ENCODE peak calls at places on chromosomes 3 and 15, in seven cellular contexts. One of them, this sample, is unnamed.

GRCh38 chr15:76347507-76348055 is 11.0 kb downstream of the ISL2 start:
- DNase-seq in IMR-90: no peak
- DNase-seq in adrenal gland: no peak
- DNase-seq in A549: no peak
- DNase-seq in testis: no peak
- DNase-seq in endothelial cell of umbilical vein: no peak
- DNase-seq in ovary: no peak
- DNase-seq in this sample: no peak

GRCh38 chr3:126952261-126952982 is 30.5 kb upstream of the PLXNA1 start:
- DNase-seq in A549: no peak
- DNase-seq in adrenal gland: peak; percentile 4
- DNase-seq in ovary: no peak
- DNase-seq in endothelial cell of umbilical vein: no peak
- DNase-seq in testis: no peak
- DNase-seq in IMR-90: no peak
- DNase-seq in this sample: no peak

GRCh38 chr3:105877625-105877913 is 8.8 kb upstream of the CBLB start:
- DNase-seq in IMR-90: no peak
- DNase-seq in A549: no peak
- DNase-seq in testis: no peak
- DNase-seq in endothelial cell of umbilical vein: no peak
- DNase-seq in ovary: no peak
- DNase-seq in adrenal gland: no peak
- DNase-seq in this sample: no peak

GRCh38 chr3:191372122-191372521 is 41.8 kb upstream of the UTS2B start:
- DNase-seq in A549: no peak
- DNase-seq in IMR-90: no peak
- DNase-seq in adrenal gland: no peak
- DNase-seq in testis: no peak
- DNase-seq in ovary: no peak
- DNase-seq in endothelial cell of umbilical vein: no peak
- DNase-seq in this sample: no peak

GRCh38 chr15:98562361-98562791 is 86.0 kb upstream of the IGF1R start:
- DNase-seq in endothelial cell of umbilical vein: no peak
- DNase-seq in testis: no peak
- DNase-seq in IMR-90: no peak
- DNase-seq in A549: no peak
- DNase-seq in adrenal gland: no peak
- DNase-seq in ovary: no peak
- DNase-seq in this sample: no peak

GRCh38 chr3:39937874-39938273 is 128.5 kb downstream of the MYRIP start:
- DNase-seq in A549: no peak
- DNase-seq in adrenal gland: no peak
- DNase-seq in endothelial cell of umbilical vein: peak; percentile 20
- DNase-seq in testis: no peak
- DNase-seq in ovary: no peak
- DNase-seq in IMR-90: no peak
- DNase-seq in this sample: no peak

GRCh38 chr3:192919895-192920294 is 2.2 kb upstream of the MB21D2 start:
- DNase-seq in IMR-90: no peak
- DNase-seq in ovary: no peak
- DNase-seq in A549: no peak
- DNase-seq in endothelial cell of umbilical vein: no peak
- DNase-seq in testis: no peak
- DNase-seq in adrenal gland: no peak
- DNase-seq in this sample: no peak

GRCh38 chr15:94804613-94805012 is 573.3 kb downstream of the MCTP2 start:
- DNase-seq in A549: no peak
- DNase-seq in ovary: no peak
- DNase-seq in IMR-90: no peak
- DNase-seq in endothelial cell of umbilical vein: no peak
- DNase-seq in testis: no peak
- DNase-seq in adrenal gland: no peak
- DNase-seq in this sample: no peak

GRCh38 chr3:134998855-134999254 is 203.8 kb downstream of the EPHB1 start:
- DNase-seq in ovary: no peak
- DNase-seq in endothelial cell of umbilical vein: no peak
- DNase-seq in adrenal gland: no peak
- DNase-seq in IMR-90: no peak
- DNase-seq in A549: no peak
- DNase-seq in testis: no peak
- DNase-seq in this sample: no peak

GRCh38 chr15:22956257-22956979 is 23.8 kb downstream of the CYFIP1 start:
- DNase-seq in adrenal gland: no peak
- DNase-seq in IMR-90: no peak
- DNase-seq in ovary: no peak
- DNase-seq in endothelial cell of umbilical vein: peak; percentile 84
- DNase-seq in A549: no peak
- DNase-seq in testis: no peak
- DNase-seq in this sample: no peak

GRCh38 chr3:127729556-127730056 is 56.9 kb downstream of the ABTB1 start:
- DNase-seq in testis: no peak
- DNase-seq in IMR-90: peak; percentile 16
- DNase-seq in A549: no peak
- DNase-seq in ovary: no peak
- DNase-seq in endothelial cell of umbilical vein: no peak
- DNase-seq in adrenal gland: no peak
- DNase-seq in this sample: no peak

GRCh38 chr15:74208496-74208895 is 5.9 kb upstream of the STRA6 start:
- DNase-seq in adrenal gland: no peak
- DNase-seq in A549: no peak
- DNase-seq in IMR-90: no peak
- DNase-seq in ovary: no peak
- DNase-seq in testis: no peak
- DNase-seq in endothelial cell of umbilical vein: no peak
- DNase-seq in this sample: no peak
- TF ChIP-seq POLR2A in adrenal gland: no peak
- TF ChIP-seq POLR2A in A549: no peak
- TF ChIP-seq POLR2A in IMR-90: no peak
- TF ChIP-seq POLR2A in ovary: no peak
- TF ChIP-seq POLR2A in testis: no peak
- TF ChIP-seq POLR2A in endothelial cell of umbilical vein: no peak
- TF ChIP-seq POLR2A in this sample: no peak

DNA sequence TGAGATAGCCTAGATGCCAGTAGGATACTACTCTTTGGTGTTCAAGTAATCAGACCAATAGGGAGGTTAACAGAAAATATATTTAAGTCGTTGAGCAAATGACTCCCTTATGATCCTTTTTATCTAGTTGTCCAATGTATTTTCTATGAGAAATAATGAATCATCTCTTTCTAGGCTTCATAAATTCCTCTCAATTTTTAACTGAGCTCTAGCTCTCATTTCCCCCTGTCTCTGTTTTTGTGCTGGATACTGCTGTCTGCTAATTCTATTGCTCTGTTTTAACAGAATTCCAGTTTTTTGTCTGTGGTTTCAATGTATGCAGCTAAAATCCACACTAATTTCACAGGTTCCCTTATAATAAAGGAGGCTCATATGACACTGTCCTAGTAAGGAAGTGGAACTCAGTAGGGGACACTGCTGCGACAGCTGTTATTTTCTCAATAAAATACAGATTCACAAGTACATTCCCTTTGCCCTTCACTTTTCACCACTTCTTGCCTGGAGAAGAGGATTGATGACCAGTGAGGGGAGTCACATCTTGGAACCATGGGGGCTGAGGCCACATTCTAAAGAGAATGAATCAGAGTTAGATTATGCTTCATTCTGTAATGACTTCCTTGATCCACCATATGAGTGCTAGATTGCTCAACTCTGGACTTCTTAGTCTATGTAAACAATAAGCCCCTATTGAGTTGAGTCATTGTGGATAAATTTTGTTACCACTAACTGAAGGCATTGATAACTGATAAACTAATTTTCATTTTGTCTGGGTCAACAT is 558.7 kb upstream of the KCNMB2 start:
- DNase-seq in IMR-90: peak; percentile 96
- DNase-seq in testis: no peak
- DNase-seq in ovary: no peak
- DNase-seq in A549: peak; percentile 20
- DNase-seq in adrenal gland: no peak
- DNase-seq in endothelial cell of umbilical vein: peak; percentile 52
- DNase-seq in this sample: no peak
- H3K27ac ChIP-seq in IMR-90: peak overlapping the region; percentile 44
- H3K27ac ChIP-seq in testis: no peak overlapping the region
- H3K27ac ChIP-seq in ovary: no peak overlapping the region
- H3K27ac ChIP-seq in A549: peak overlapping the region; percentile 53
- H3K27ac ChIP-seq in adrenal gland: no peak overlapping the region
- H3K27ac ChIP-seq in endothelial cell of umbilical vein: no peak overlapping the region
- H3K27ac ChIP-seq in this sample: no peak overlapping the region

GRCh38 chr15:52287114-52287513 is 8.5 kb downstream of the MYO5C start:
- DNase-seq in endothelial cell of umbilical vein: no peak
- DNase-seq in IMR-90: no peak
- DNase-seq in A549: peak; percentile 44
- DNase-seq in ovary: no peak
- DNase-seq in adrenal gland: no peak
- DNase-seq in testis: no peak
- DNase-seq in this sample: peak; percentile 42
- H3K4me3 ChIP-seq in endothelial cell of umbilical vein: no peak overlapping the region
- H3K4me3 ChIP-seq in IMR-90: no peak overlapping the region
- H3K4me3 ChIP-seq in A549: peak overlapping the region; percentile 0
- H3K4me3 ChIP-seq in ovary: no peak overlapping the region
- H3K4me3 ChIP-seq in adrenal gland: no peak overlapping the region
- H3K4me3 ChIP-seq in testis: no peak overlapping the region
- H3K4me3 ChIP-seq in this sample: no peak overlapping the region

GRCh38 chr3:27479816-27480543 is 4.2 kb downstream of the SLC4A7 start:
- DNase-seq in ovary: no peak
- DNase-seq in adrenal gland: no peak
- DNase-seq in endothelial cell of umbilical vein: no peak
- DNase-seq in testis: no peak
- DNase-seq in IMR-90: no peak
- DNase-seq in A549: no peak
- DNase-seq in this sample: no peak

GRCh38 chr3:27486328-27486727 is 2.1 kb upstream of the SLC4A7 start:
- DNase-seq in endothelial cell of umbilical vein: no peak
- DNase-seq in adrenal gland: no peak
- DNase-seq in IMR-90: no peak
- DNase-seq in testis: no peak
- DNase-seq in A549: no peak
- DNase-seq in ovary: no peak
- DNase-seq in this sample: no peak

GRCh38 chr3:27485853-27486252 is 1.7 kb upstream of the SLC4A7 start:
- DNase-seq in adrenal gland: no peak
- DNase-seq in A549: no peak
- DNase-seq in testis: no peak
- DNase-seq in ovary: no peak
- DNase-seq in endothelial cell of umbilical vein: no peak
- DNase-seq in IMR-90: no peak
- DNase-seq in this sample: no peak

GRCh38 chr3:27484002-27484844 is at the start of gene SLC4A7:
- DNase-seq in ovary: peak; percentile 96
- DNase-seq in IMR-90: peak; percentile 94
- DNase-seq in adrenal gland: peak; percentile 98
- DNase-seq in testis: peak; percentile 98
- DNase-seq in endothelial cell of umbilical vein: peak; percentile 96
- DNase-seq in A549: peak; percentile 87
- DNase-seq in this sample: peak; percentile 96

GRCh38 chr3:27483117-27484001 is 825 bp downstream of the SLC4A7 start:
- DNase-seq in A549: peak; percentile 27
- DNase-seq in IMR-90: peak; percentile 81
- DNase-seq in ovary: peak; percentile 33
- DNase-seq in adrenal gland: peak; percentile 61
- DNase-seq in testis: peak; percentile 67
- DNase-seq in endothelial cell of umbilical vein: peak; percentile 80
- DNase-seq in this sample: no peak
- TF ChIP-seq POLR2A in A549: no peak
- TF ChIP-seq POLR2A in IMR-90: peak; percentile 38
- TF ChIP-seq POLR2A in ovary: no peak
- TF ChIP-seq POLR2A in adrenal gland: no peak
- TF ChIP-seq POLR2A in testis: no peak
- TF ChIP-seq POLR2A in endothelial cell of umbilical vein: no peak
- TF ChIP-seq POLR2A in this sample: no peak

DNA sequence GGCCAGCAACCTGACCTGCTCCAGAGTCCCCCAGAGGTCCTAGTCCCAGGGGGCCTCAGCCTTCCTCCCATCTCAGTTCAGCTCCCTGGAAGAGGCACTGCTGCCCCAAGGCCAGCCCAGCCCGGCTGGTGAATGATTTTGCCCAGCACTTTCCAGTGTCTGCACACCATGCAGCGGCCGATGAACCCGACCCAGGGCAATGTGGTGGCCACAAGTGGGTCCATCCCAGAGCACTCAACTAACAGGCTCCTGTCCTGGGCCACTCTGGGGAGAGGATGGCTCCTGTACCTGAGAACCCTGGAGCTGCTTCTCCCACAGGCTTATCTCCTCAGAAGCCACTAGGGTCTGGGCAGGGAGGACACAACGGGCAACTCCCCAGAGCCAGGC is 39.2 kb downstream of the PTPN23 start:
- DNase-seq in testis: no peak
- DNase-seq in adrenal gland: no peak
- DNase-seq in endothelial cell of umbilical vein: no peak
- DNase-seq in IMR-90: no peak
- DNase-seq in ovary: no peak
- DNase-seq in A549: no peak
- DNase-seq in this sample: no peak
- H3K27ac ChIP-seq in testis: no peak overlapping the region
- H3K27ac ChIP-seq in adrenal gland: peak overlapping the region; percentile 29
- H3K27ac ChIP-seq in endothelial cell of umbilical vein: no peak overlapping the region
- H3K27ac ChIP-seq in IMR-90: no peak overlapping the region
- H3K27ac ChIP-seq in ovary: no peak overlapping the region
- H3K27ac ChIP-seq in A549: no peak overlapping the region
- H3K27ac ChIP-seq in this sample: no peak overlapping the region

GRCh38 chr15:79089331-79089889 is 1.2 kb downstream of the RASGRF1 start:
- DNase-seq in A549: no peak
- DNase-seq in adrenal gland: no peak
- DNase-seq in IMR-90: no peak
- DNase-seq in ovary: no peak
- DNase-seq in testis: no peak
- DNase-seq in endothelial cell of umbilical vein: no peak
- DNase-seq in this sample: no peak
- H3K4me3 ChIP-seq in A549: no peak overlapping the region
- H3K4me3 ChIP-seq in adrenal gland: no peak overlapping the region
- H3K4me3 ChIP-seq in IMR-90: no peak overlapping the region
- H3K4me3 ChIP-seq in ovary: no peak overlapping the region
- H3K4me3 ChIP-seq in testis: no peak overlapping the region
- H3K4me3 ChIP-seq in endothelial cell of umbilical vein: no peak overlapping the region
- H3K4me3 ChIP-seq in this sample: peak overlapping the region; percentile 20

DNA sequence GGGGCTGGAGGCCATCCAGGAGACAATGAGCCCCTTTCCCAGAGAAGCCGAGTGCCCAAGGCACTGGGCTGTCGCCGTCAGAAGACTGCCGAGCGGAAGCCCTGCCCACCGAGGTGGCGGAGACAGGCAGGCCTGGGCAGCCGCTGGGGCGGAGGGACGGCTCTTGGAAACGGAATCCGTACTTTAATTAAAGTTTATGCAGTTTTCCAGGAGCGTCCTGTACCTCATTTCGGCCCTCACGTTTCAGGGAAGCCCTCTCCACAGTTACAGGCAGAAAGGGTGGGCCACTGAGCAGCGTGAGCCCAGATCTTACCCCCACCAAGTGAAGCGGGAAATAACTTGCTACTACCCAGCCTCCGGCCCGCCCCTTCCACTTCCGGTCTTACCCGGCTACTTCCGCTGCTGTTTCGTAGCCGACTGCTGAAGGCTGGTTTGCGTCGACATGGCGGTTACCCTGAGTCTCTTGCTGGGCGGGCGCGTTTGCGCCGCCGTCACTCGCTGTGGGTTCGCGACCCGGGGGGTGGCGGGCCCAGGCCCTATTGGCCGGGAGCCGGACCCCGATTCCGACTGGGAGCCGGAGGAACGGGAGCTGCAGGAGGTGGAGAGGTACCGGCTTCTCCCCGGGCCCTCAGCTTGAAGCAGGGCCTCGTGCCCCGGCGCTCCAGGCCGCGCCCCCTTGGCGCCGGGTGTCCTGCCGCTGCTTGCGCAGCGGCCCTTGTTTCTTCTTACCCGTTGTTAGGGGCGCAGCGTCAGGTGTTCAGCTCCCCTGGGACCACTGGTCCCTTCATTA is at the start of gene NGRN:
- DNase-seq in testis: peak; percentile 97
- DNase-seq in A549: peak; percentile 91
- DNase-seq in IMR-90: peak; percentile 88
- DNase-seq in adrenal gland: peak; percentile 94
- DNase-seq in ovary: peak; percentile 87
- DNase-seq in endothelial cell of umbilical vein: peak; percentile 96
- DNase-seq in this sample: no peak
- TF ChIP-seq POLR2A in testis: peak; percentile 79
- TF ChIP-seq POLR2A in A549: peak; percentile 95
- TF ChIP-seq POLR2A in IMR-90: peak; percentile 82
- TF ChIP-seq POLR2A in adrenal gland: peak; percentile 43
- TF ChIP-seq POLR2A in ovary: peak; percentile 86
- TF ChIP-seq POLR2A in endothelial cell of umbilical vein: peak; percentile 96
- TF ChIP-seq POLR2A in this sample: no peak

This sample was measured in vagina.